ENCODE peak calls at places on chromosomes 2 and 18, in ten cellular contexts. G is Calu3, J is AG04450, L is H9, Q is IMR-90, W is endothelial cell, X is prostate gland, D is activated T-cell treated with anti-CD3 and anti-CD28 coated beads for 1 hour, K is NCI-H1105 treated with DMSO at 0.1 percent for 48 hours, E is SIG-M5. Z is an unnamed sample.

GRCh38 chr2:240958366-240959213 is 39.8 kb upstream of the SNED1 start:
- DNase-seq in K (no peak), D (no peak), E (no peak), X (no peak), J (no peak), Q (no peak), W (no peak), G (no peak), L (peak; percentile 18), Z (no peak)

GRCh38 chr18:37641573-37641972 is 76.0 kb upstream of the CELF4 start:
- DNase-seq in E (no peak), Q (no peak), G (no peak), D (no peak), J (no peak), W (no peak), L (no peak), K (no peak), X (peak; percentile 2), Z (no peak)

GRCh38 chr2:202084265-202084664 is 11.2 kb downstream of the KIAA2012 start:
- DNase-seq in E (no peak), G (no peak), D (no peak), K (no peak), Q (peak; percentile 15), J (no peak), X (no peak), L (no peak), W (no peak), Z (peak; percentile 83)

GRCh38 chr2:69466728-69467127 is 29.5 kb upstream of the NFU1 start:
- DNase-seq in Q (peak; percentile 42), K (no peak), G (no peak), X (no peak), J (no peak), D (no peak), W (no peak), L (no peak), E (no peak), Z (peak; percentile 10)

GRCh38 chr2:226788064-226788463 is 11.6 kb downstream of the IRS1 start:
- DNase-seq in K (no peak), W (no peak), G (no peak), J (no peak), D (no peak), L (no peak), X (no peak), E (no peak), Q (peak; percentile 39), Z (peak; percentile 12)

GRCh38 chr18:77088977-77089795 is 43.4 kb downstream of the MBP start:
- DNase-seq in K (no peak), D (no peak), Q (no peak), E (no peak), J (no peak), X (no peak), G (peak; percentile 98), L (peak; percentile 98), W (no peak), Z (no peak)

GRCh38 chr2:105320651-105321215 is 8.8 kb downstream of the TGFBRAP1 start:
- DNase-seq in G (no peak), W (no peak), X (no peak), Q (peak; percentile 17), E (no peak), L (no peak), J (no peak), K (no peak), D (no peak), Z (peak; percentile 11)

GRCh38 chr2:85583667-85584353 is 421 bp upstream of the VAMP5 start:
- DNase-seq in E (no peak), W (no peak), G (no peak), J (no peak), L (no peak), D (no peak), X (no peak), K (no peak), Q (no peak), Z (no peak)

GRCh38 chr2:85394256-85394655 is 15.9 kb downstream of the CAPG start:
- DNase-seq in Q (no peak), J (no peak), X (no peak), K (peak; percentile 10), W (no peak), D (no peak), E (no peak), G (no peak), L (no peak), Z (peak; percentile 15)

GRCh38 chr2:145569108-145569507 is 1049.2 kb upstream of the ZEB2 start:
- DNase-seq in L (no peak), D (no peak), E (no peak), W (no peak), Q (peak; percentile 39), G (no peak), X (no peak), J (no peak), K (no peak), Z (peak; percentile 22)

GRCh38 chr2:53208815-53209214 is 558.8 kb upstream of the CHAC2 start:
- DNase-seq in L (no peak), E (no peak), K (no peak), D (no peak), X (no peak), W (no peak), G (no peak), J (no peak), Q (no peak), Z (no peak)

GRCh38 chr2:11784310-11784709 is 37.9 kb downstream of the LPIN1 start:
- DNase-seq in E (no peak), X (no peak), L (no peak), Q (no peak), W (no peak), J (no peak), K (no peak), D (no peak), G (no peak), Z (no peak)

GRCh38 chr18:31294199-31294747 is 23.7 kb upstream of the DSG1 start:
- DNase-seq in E (no peak), K (no peak), X (no peak), Q (no peak), L (no peak), W (no peak), G (no peak), D (no peak), J (no peak), Z (no peak)

GRCh38 chr2:170690671-170691070 is 24.5 kb upstream of the SP5 start:
- DNase-seq in E (no peak), Q (no peak), J (no peak), W (no peak), D (no peak), G (no peak), X (no peak), L (no peak), K (no peak), Z (no peak)

GRCh38 chr2:118668431-118669424 is 178.7 kb downstream of the EN1 start:
- DNase-seq in L (no peak), J (peak; percentile 75), W (no peak), E (no peak), X (no peak), Q (peak; percentile 95), G (peak; percentile 25), D (no peak), K (no peak), Z (peak; percentile 99)

GRCh38 chr2:240760576-240761246 is 59.3 kb downstream of the KIF1A start:
- DNase-seq in X (no peak), Q (no peak), K (no peak), L (no peak), W (no peak), D (no peak), G (no peak), E (no peak), J (no peak), Z (no peak)

GRCh38 chr18:49561127-49561376 is 805 bp upstream of the LIPG start:
- DNase-seq in J (no peak), L (no peak), K (no peak), Q (no peak), G (no peak), E (no peak), X (no peak), W (no peak), D (no peak), Z (peak; percentile 9)

Z was measured in EH.